ENCODE peak calls at places on chromosomes 5 and 9, in four cellular contexts. D is CD8-positive, alpha-beta memory T cell; U is RPMI8226; T is iPS DF 6.9. V is an unnamed sample.

GRCh38 chr9:35501941-35502340 is 12.0 kb downstream of the RUSC2 start:
- DNase-seq in D (no peak), U (no peak), T (no peak), V (no peak)

GRCh38 chr5:180785151-180785781 is 17.3 kb downstream of the MGAT1 start:
- DNase-seq in D (no peak), U (no peak), T (no peak), V (no peak)

GRCh38 chr5:119019431-119020348 is 31.3 kb upstream of the DTWD2 start:
- DNase-seq in D (no peak), U (no peak), T (no peak), V (peak; percentile 57)

GRCh38 chr5:145752534-145752933 is 82.6 kb downstream of the PRELID2 start:
- DNase-seq in D (no peak), U (no peak), T (no peak), V (no peak)

GRCh38 chr5:153718713-153719112 is 228.2 kb downstream of the GRIA1 start:
- DNase-seq in D (no peak), U (no peak), T (no peak), V (no peak)

GRCh38 chr9:105375323-105375722 is 72.5 kb upstream of the FSD1L start:
- DNase-seq in D (no peak), U (no peak), T (no peak), V (no peak)

GRCh38 chr5:43313854-43314457 is 744 bp upstream of the HMGCS1 start:
- DNase-seq in D (no peak), U (peak; percentile 12), T (no peak), V (no peak)

GRCh38 chr9:80242022-80242421 is 670.3 kb downstream of the TLE4 start:
- DNase-seq in D (no peak), U (no peak), T (no peak), V (no peak)

GRCh38 chr9:73260506-73260905 is 108.8 kb downstream of the ANXA1 start:
- DNase-seq in D (no peak), U (no peak), T (no peak), V (no peak)

V was measured in naive B cell.